ENCODE peak calls at places on chromosomes 7 and 10, in seven cellular contexts. One of them, this sample, is unnamed.

GRCh38 chr10:106479619-106480018 is 684.9 kb downstream of the SORCS1 start:
- DNase-seq in K562: no peak
- DNase-seq in SK-N-SH: no peak
- DNase-seq in H1: no peak
- DNase-seq in HepG2: no peak
- DNase-seq in HCT116: no peak
- DNase-seq in GM12878: no peak
- DNase-seq in this sample: no peak

GRCh38 chr7:132381742-132382472 is 194.4 kb downstream of the PLXNA4 start:
- DNase-seq in K562: no peak
- DNase-seq in SK-N-SH: peak
- DNase-seq in H1: no peak
- DNase-seq in HepG2: peak
- DNase-seq in HCT116: no peak
- DNase-seq in GM12878: no peak
- DNase-seq in this sample: no peak

GRCh38 chr7:93148135-93148534 is at the start of gene SAMD9L:
- DNase-seq in K562: no peak
- DNase-seq in SK-N-SH: no peak
- DNase-seq in H1: no peak
- DNase-seq in HepG2: no peak
- DNase-seq in HCT116: no peak
- DNase-seq in GM12878: no peak
- DNase-seq in this sample: no peak

GRCh38 chr10:123135415-123136141 is at the start of gene HMX3:
- DNase-seq in K562: peak
- DNase-seq in SK-N-SH: peak
- DNase-seq in H1: peak
- DNase-seq in HepG2: no peak
- DNase-seq in HCT116: no peak
- DNase-seq in GM12878: no peak
- DNase-seq in this sample: no peak

GRCh38 chr7:86908948-86909347 is 150.5 kb downstream of the ELAPOR2 start:
- DNase-seq in K562: peak
- DNase-seq in SK-N-SH: no peak
- DNase-seq in H1: no peak
- DNase-seq in HepG2: no peak
- DNase-seq in HCT116: no peak
- DNase-seq in GM12878: no peak
- DNase-seq in this sample: no peak

GRCh38 chr7:87152897-87153641 is 816 bp downstream of the DMTF1 start:
- DNase-seq in K562: peak
- DNase-seq in SK-N-SH: no peak
- DNase-seq in H1: peak
- DNase-seq in HepG2: peak
- DNase-seq in HCT116: no peak
- DNase-seq in GM12878: no peak
- DNase-seq in this sample: no peak

GRCh38 chr10:117884592-117884991 is 162.1 kb downstream of the RAB11FIP2 start:
- DNase-seq in K562: no peak
- DNase-seq in SK-N-SH: no peak
- DNase-seq in H1: no peak
- DNase-seq in HepG2: no peak
- DNase-seq in HCT116: no peak
- DNase-seq in GM12878: no peak
- DNase-seq in this sample: no peak

GRCh38 chr7:15839415-15840100 is 153.1 kb upstream of the MEOX2 start:
- DNase-seq in K562: no peak
- DNase-seq in SK-N-SH: peak
- DNase-seq in H1: peak
- DNase-seq in HepG2: no peak
- DNase-seq in HCT116: no peak
- DNase-seq in GM12878: no peak
- DNase-seq in this sample: peak

GRCh38 chr7:14999331-14999730 is 96.8 kb upstream of the DGKB start:
- DNase-seq in K562: no peak
- DNase-seq in SK-N-SH: no peak
- DNase-seq in H1: no peak
- DNase-seq in HepG2: no peak
- DNase-seq in HCT116: no peak
- DNase-seq in GM12878: no peak
- DNase-seq in this sample: no peak

GRCh38 chr10:104559935-104560334 is 81.2 kb upstream of the SORCS3 start:
- DNase-seq in K562: no peak
- DNase-seq in SK-N-SH: no peak
- DNase-seq in H1: no peak
- DNase-seq in HepG2: no peak
- DNase-seq in HCT116: no peak
- DNase-seq in GM12878: no peak
- DNase-seq in this sample: no peak

GRCh38 chr7:29265208-29265923 is 70.8 kb downstream of the CHN2 start:
- DNase-seq in K562: no peak
- DNase-seq in SK-N-SH: no peak
- DNase-seq in H1: peak
- DNase-seq in HepG2: no peak
- DNase-seq in HCT116: no peak
- DNase-seq in GM12878: no peak
- DNase-seq in this sample: no peak

GRCh38 chr10:11472158-11472753 is 139.2 kb downstream of the USP6NL start:
- DNase-seq in K562: peak
- DNase-seq in SK-N-SH: peak
- DNase-seq in H1: peak
- DNase-seq in HepG2: peak
- DNase-seq in HCT116: peak
- DNase-seq in GM12878: no peak
- DNase-seq in this sample: peak

GRCh38 chr7:149620961-149621360 is 123.4 kb upstream of the ZNF746 start:
- DNase-seq in K562: no peak
- DNase-seq in SK-N-SH: no peak
- DNase-seq in H1: no peak
- DNase-seq in HepG2: no peak
- DNase-seq in HCT116: no peak
- DNase-seq in GM12878: no peak
- DNase-seq in this sample: no peak

GRCh38 chr10:131200856-131201470 is 110.6 kb downstream of the TCERG1L start:
- DNase-seq in K562: no peak
- DNase-seq in SK-N-SH: no peak
- DNase-seq in H1: no peak
- DNase-seq in HepG2: no peak
- DNase-seq in HCT116: no peak
- DNase-seq in GM12878: no peak
- DNase-seq in this sample: no peak

GRCh38 chr7:88106430-88106829 is 113.4 kb downstream of the SRI start:
- DNase-seq in K562: no peak
- DNase-seq in SK-N-SH: no peak
- DNase-seq in H1: no peak
- DNase-seq in HepG2: no peak
- DNase-seq in HCT116: no peak
- DNase-seq in GM12878: no peak
- DNase-seq in this sample: no peak

GRCh38 chr10:32347363-32347735 is 391 bp upstream of the EPC1 start:
- DNase-seq in K562: no peak
- DNase-seq in SK-N-SH: no peak
- DNase-seq in H1: no peak
- DNase-seq in HepG2: no peak
- DNase-seq in HCT116: peak
- DNase-seq in GM12878: no peak
- DNase-seq in this sample: no peak

GRCh38 chr10:9596368-9596920 is 1421.2 kb upstream of the CELF2 start:
- DNase-seq in K562: no peak
- DNase-seq in SK-N-SH: no peak
- DNase-seq in H1: no peak
- DNase-seq in HepG2: no peak
- DNase-seq in HCT116: no peak
- DNase-seq in GM12878: no peak
- DNase-seq in this sample: peak

DNA sequence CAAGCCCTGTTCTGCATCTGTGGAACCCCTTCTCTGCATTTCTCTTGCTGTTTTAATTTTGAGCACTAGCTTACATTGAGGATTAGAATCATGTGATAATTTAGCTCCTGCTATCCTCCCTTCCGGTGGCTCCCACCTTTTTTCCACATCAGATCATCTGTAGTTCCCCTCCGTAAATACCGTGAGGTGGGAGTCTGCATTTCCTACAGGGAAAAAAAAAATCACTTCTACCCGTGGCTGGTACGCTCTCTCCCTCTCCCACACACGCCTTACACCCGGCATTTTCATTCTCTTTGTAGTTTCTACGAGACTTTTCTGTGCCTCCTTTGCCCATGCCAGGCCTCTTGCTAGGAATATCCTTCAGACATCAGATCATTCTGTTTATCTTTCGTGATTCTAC is 41.8 kb upstream of the OCM start:
- DNase-seq in K562: no peak
- DNase-seq in SK-N-SH: no peak
- DNase-seq in H1: no peak
- DNase-seq in HepG2: no peak
- DNase-seq in HCT116: no peak
- DNase-seq in GM12878: no peak
- DNase-seq in this sample: no peak
- TF ChIP-seq JUND in K562: no peak
- TF ChIP-seq JUND in SK-N-SH: no peak
- TF ChIP-seq JUND in H1: no peak
- TF ChIP-seq JUND in HepG2: no peak
- TF ChIP-seq JUND in HCT116: no peak
- TF ChIP-seq JUND in GM12878: no peak
- TF ChIP-seq JUND in this sample: no peak

GRCh38 chr10:71187600-71187999 is 24.8 kb upstream of the UNC5B start:
- DNase-seq in K562: no peak
- DNase-seq in SK-N-SH: no peak
- DNase-seq in H1: no peak
- DNase-seq in HepG2: no peak
- DNase-seq in HCT116: no peak
- DNase-seq in GM12878: no peak
- DNase-seq in this sample: no peak
- TF ChIP-seq JUND in K562: no peak
- TF ChIP-seq JUND in SK-N-SH: no peak
- TF ChIP-seq JUND in H1: no peak
- TF ChIP-seq JUND in HepG2: no peak
- TF ChIP-seq JUND in HCT116: no peak
- TF ChIP-seq JUND in GM12878: no peak
- TF ChIP-seq JUND in this sample: no peak

DNA sequence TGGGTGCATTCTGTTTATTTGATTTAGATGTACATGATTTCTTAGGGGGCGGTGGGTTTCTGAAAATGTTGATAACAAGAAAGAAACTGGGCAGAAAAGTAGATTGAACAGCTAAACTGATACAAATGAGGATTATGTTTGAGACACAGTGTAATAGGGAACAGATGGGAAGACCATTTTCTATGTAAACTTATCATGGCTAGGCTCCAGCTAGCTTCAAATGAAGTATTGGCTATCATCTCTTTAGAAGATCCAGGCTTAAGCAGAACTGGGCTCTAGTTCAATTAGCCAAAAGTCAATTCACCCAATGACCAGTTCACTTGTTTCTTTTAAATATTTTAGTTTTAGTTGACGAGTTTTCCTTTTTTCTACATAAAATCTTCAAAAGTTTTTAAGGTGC is 639.5 kb downstream of the ANKRD7 start:
- DNase-seq in K562: no peak
- DNase-seq in SK-N-SH: no peak
- DNase-seq in H1: no peak
- DNase-seq in HepG2: no peak
- DNase-seq in HCT116: no peak
- DNase-seq in GM12878: no peak
- DNase-seq in this sample: no peak
- TF ChIP-seq JUND in K562: no peak
- TF ChIP-seq JUND in SK-N-SH: no peak
- TF ChIP-seq JUND in H1: no peak
- TF ChIP-seq JUND in HepG2: no peak
- TF ChIP-seq JUND in HCT116: no peak
- TF ChIP-seq JUND in GM12878: no peak
- TF ChIP-seq JUND in this sample: no peak

DNA sequence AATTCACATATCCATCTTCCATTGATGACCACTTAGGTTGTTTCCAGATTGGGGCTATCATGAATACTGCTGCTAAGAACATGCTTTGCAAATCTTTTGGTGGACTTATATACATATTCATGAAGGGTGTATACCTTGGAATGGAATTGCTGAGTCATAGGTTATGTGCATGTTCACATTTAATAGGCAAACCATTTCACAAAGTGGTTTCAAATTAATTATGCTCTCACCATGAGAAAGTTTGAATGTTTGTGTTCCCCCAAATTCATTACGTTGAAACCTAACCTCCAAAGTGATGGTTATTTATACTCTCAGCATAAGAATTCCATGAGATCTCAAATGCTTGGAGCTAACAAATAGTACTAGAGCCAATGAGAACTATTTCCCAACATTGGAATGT is 86.4 kb downstream of the VPS41 start:
- DNase-seq in K562: peak
- DNase-seq in SK-N-SH: no peak
- DNase-seq in H1: no peak
- DNase-seq in HepG2: no peak
- DNase-seq in HCT116: no peak
- DNase-seq in GM12878: no peak
- DNase-seq in this sample: no peak
- TF ChIP-seq JUND in K562: peak
- TF ChIP-seq JUND in SK-N-SH: no peak
- TF ChIP-seq JUND in H1: no peak
- TF ChIP-seq JUND in HepG2: no peak
- TF ChIP-seq JUND in HCT116: no peak
- TF ChIP-seq JUND in GM12878: no peak
- TF ChIP-seq JUND in this sample: no peak

DNA sequence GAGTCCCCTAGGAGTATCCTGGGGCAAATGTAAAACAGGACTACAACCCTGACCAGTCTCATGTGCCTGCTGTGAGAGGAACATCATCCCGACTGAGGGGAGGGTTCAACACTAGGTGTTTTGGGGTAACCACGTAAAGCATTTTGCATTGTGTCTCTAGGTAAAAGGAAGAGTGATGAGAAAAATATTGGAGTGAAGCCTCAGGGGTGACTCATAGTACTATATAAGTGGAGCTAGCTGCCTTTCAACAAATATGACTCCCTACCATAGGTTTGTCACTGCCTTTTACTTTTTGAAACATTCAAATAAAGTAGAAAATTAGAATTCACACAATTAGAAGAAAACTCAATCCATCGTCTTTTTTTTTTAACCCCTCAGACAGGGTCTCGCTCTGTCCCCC is 2.6 kb upstream of the CAMK2G start:
- DNase-seq in K562: no peak
- DNase-seq in SK-N-SH: no peak
- DNase-seq in H1: no peak
- DNase-seq in HepG2: no peak
- DNase-seq in HCT116: no peak
- DNase-seq in GM12878: no peak
- DNase-seq in this sample: no peak
- TF ChIP-seq JUND in K562: no peak
- TF ChIP-seq JUND in SK-N-SH: no peak
- TF ChIP-seq JUND in H1: no peak
- TF ChIP-seq JUND in HepG2: no peak
- TF ChIP-seq JUND in HCT116: no peak
- TF ChIP-seq JUND in GM12878: no peak
- TF ChIP-seq JUND in this sample: no peak